ENCODE peak calls at places on chromosome 14, in eight cellular contexts. One of them, this sample, is unnamed. For H3K27me3 and H3K9me3, the result is how much of the 10 kb centered on the place peaks cover.

GRCh38 chr14:36773558-36773957 is 111.9 kb downstream of the PAX9 start:
- DNase-seq in lower lobe of right lung: no peak
- DNase-seq in pancreas: no peak
- DNase-seq in psoas muscle: no peak
- DNase-seq in tibial artery: no peak
- DNase-seq in thoracic aorta: no peak
- DNase-seq in Peyer's patch: no peak
- DNase-seq in neuronal stem cell: no peak
- DNase-seq in this sample: no peak

GRCh38 chr14:102592969-102593840 is 756 bp downstream of the RCOR1 start:
- DNase-seq in lower lobe of right lung: peak
- DNase-seq in pancreas: peak
- DNase-seq in psoas muscle: peak
- DNase-seq in tibial artery: peak
- DNase-seq in thoracic aorta: no peak
- DNase-seq in Peyer's patch: peak
- DNase-seq in neuronal stem cell: peak
- DNase-seq in this sample: peak

GRCh38 chr14:56120091-56120632 is 2.0 kb downstream of the PELI2 start:
- DNase-seq in lower lobe of right lung: no peak
- DNase-seq in pancreas: no peak
- DNase-seq in psoas muscle: no peak
- DNase-seq in tibial artery: peak
- DNase-seq in thoracic aorta: no peak
- DNase-seq in Peyer's patch: no peak
- DNase-seq in neuronal stem cell: no peak
- DNase-seq in this sample: no peak

GRCh38 chr14:100416081-100416480 is 92.9 kb downstream of the SLC25A47 start:
- DNase-seq in lower lobe of right lung: no peak
- DNase-seq in pancreas: no peak
- DNase-seq in psoas muscle: no peak
- DNase-seq in tibial artery: no peak
- DNase-seq in thoracic aorta: no peak
- DNase-seq in Peyer's patch: no peak
- DNase-seq in neuronal stem cell: no peak
- DNase-seq in this sample: no peak

GRCh38 chr14:66359500-66359899 is 126.7 kb upstream of the CCDC196 start:
- DNase-seq in lower lobe of right lung: no peak
- DNase-seq in pancreas: peak
- DNase-seq in psoas muscle: no peak
- DNase-seq in tibial artery: no peak
- DNase-seq in thoracic aorta: no peak
- DNase-seq in Peyer's patch: no peak
- DNase-seq in neuronal stem cell: peak
- DNase-seq in this sample: no peak

GRCh38 chr14:89371600-89371999 is 45.4 kb downstream of the FOXN3 start:
- DNase-seq in lower lobe of right lung: no peak
- DNase-seq in pancreas: no peak
- DNase-seq in psoas muscle: no peak
- DNase-seq in tibial artery: no peak
- DNase-seq in thoracic aorta: no peak
- DNase-seq in Peyer's patch: no peak
- DNase-seq in neuronal stem cell: no peak
- DNase-seq in this sample: no peak

GRCh38 chr14:103887557-103888115 is 40.3 kb upstream of the PPP1R13B start:
- DNase-seq in lower lobe of right lung: no peak
- DNase-seq in pancreas: no peak
- DNase-seq in psoas muscle: no peak
- DNase-seq in tibial artery: no peak
- DNase-seq in thoracic aorta: no peak
- DNase-seq in Peyer's patch: no peak
- DNase-seq in neuronal stem cell: no peak
- DNase-seq in this sample: no peak

GRCh38 chr14:47277703-47278102 is 397.7 kb downstream of the MDGA2 start:
- DNase-seq in lower lobe of right lung: no peak
- DNase-seq in pancreas: no peak
- DNase-seq in psoas muscle: no peak
- DNase-seq in tibial artery: no peak
- DNase-seq in thoracic aorta: no peak
- DNase-seq in Peyer's patch: no peak
- DNase-seq in neuronal stem cell: no peak
- DNase-seq in this sample: no peak

GRCh38 chr14:68760771-68761170 is 32.1 kb downstream of the ZFP36L1 start:
- DNase-seq in lower lobe of right lung: no peak
- DNase-seq in pancreas: no peak
- DNase-seq in psoas muscle: no peak
- DNase-seq in tibial artery: no peak
- DNase-seq in thoracic aorta: no peak
- DNase-seq in Peyer's patch: no peak
- DNase-seq in neuronal stem cell: no peak
- DNase-seq in this sample: no peak

GRCh38 chr14:69090187-69090789 is 62.6 kb downstream of the DCAF5 start:
- DNase-seq in lower lobe of right lung: no peak
- DNase-seq in pancreas: peak
- DNase-seq in psoas muscle: no peak
- DNase-seq in tibial artery: no peak
- DNase-seq in thoracic aorta: no peak
- DNase-seq in Peyer's patch: no peak
- DNase-seq in neuronal stem cell: no peak
- DNase-seq in this sample: no peak

GRCh38 chr14:21734457-21735074 is 60.9 kb upstream of the OR4E1 start:
- DNase-seq in lower lobe of right lung: no peak
- DNase-seq in pancreas: no peak
- DNase-seq in psoas muscle: no peak
- DNase-seq in tibial artery: no peak
- DNase-seq in thoracic aorta: no peak
- DNase-seq in Peyer's patch: no peak
- DNase-seq in neuronal stem cell: peak
- DNase-seq in this sample: no peak

GRCh38 chr14:100587763-100588411 is 670 bp upstream of the BEGAIN start:
- DNase-seq in lower lobe of right lung: peak
- DNase-seq in pancreas: no peak
- DNase-seq in psoas muscle: peak
- DNase-seq in tibial artery: no peak
- DNase-seq in thoracic aorta: no peak
- DNase-seq in Peyer's patch: no peak
- DNase-seq in neuronal stem cell: no peak
- DNase-seq in this sample: no peak

GRCh38 chr14:83863042-83863441 is 1666.9 kb upstream of the FLRT2 start:
- DNase-seq in lower lobe of right lung: no peak
- DNase-seq in pancreas: no peak
- DNase-seq in psoas muscle: no peak
- DNase-seq in tibial artery: no peak
- DNase-seq in thoracic aorta: no peak
- DNase-seq in Peyer's patch: no peak
- DNase-seq in neuronal stem cell: no peak
- DNase-seq in this sample: no peak

GRCh38 chr14:76917759-76918175 is 91.6 kb downstream of the LRRC74A start:
- DNase-seq in lower lobe of right lung: peak
- DNase-seq in pancreas: peak
- DNase-seq in psoas muscle: peak
- DNase-seq in tibial artery: peak
- DNase-seq in thoracic aorta: no peak
- DNase-seq in Peyer's patch: no peak
- DNase-seq in neuronal stem cell: no peak
- DNase-seq in this sample: peak

GRCh38 chr14:31269599-31270195 is 62.1 kb upstream of the HECTD1 start:
- DNase-seq in lower lobe of right lung: no peak
- DNase-seq in pancreas: no peak
- DNase-seq in psoas muscle: no peak
- DNase-seq in tibial artery: no peak
- DNase-seq in thoracic aorta: no peak
- DNase-seq in Peyer's patch: no peak
- DNase-seq in neuronal stem cell: no peak
- DNase-seq in this sample: no peak

GRCh38 chr14:75401356-75401755 is 26.5 kb upstream of the JDP2 start:
- DNase-seq in lower lobe of right lung: no peak
- DNase-seq in pancreas: no peak
- DNase-seq in psoas muscle: peak
- DNase-seq in tibial artery: peak
- DNase-seq in thoracic aorta: no peak
- DNase-seq in Peyer's patch: no peak
- DNase-seq in neuronal stem cell: peak
- DNase-seq in this sample: no peak

GRCh38 chr14:60116181-60116580 is 24.5 kb downstream of the PCNX4 start:
- DNase-seq in lower lobe of right lung: no peak
- DNase-seq in pancreas: no peak
- DNase-seq in psoas muscle: no peak
- DNase-seq in tibial artery: no peak
- DNase-seq in thoracic aorta: no peak
- DNase-seq in Peyer's patch: no peak
- DNase-seq in neuronal stem cell: no peak
- DNase-seq in this sample: no peak

GRCh38 chr14:50025776-50026175 is 90.6 kb downstream of the VCPKMT start:
- DNase-seq in lower lobe of right lung: no peak
- DNase-seq in pancreas: no peak
- DNase-seq in psoas muscle: no peak
- DNase-seq in tibial artery: no peak
- DNase-seq in thoracic aorta: no peak
- DNase-seq in Peyer's patch: no peak
- DNase-seq in neuronal stem cell: no peak
- DNase-seq in this sample: peak

GRCh38 chr14:51609987-51610283 is 41.8 kb upstream of the FRMD6 start:
- DNase-seq in lower lobe of right lung: no peak
- DNase-seq in pancreas: no peak
- DNase-seq in psoas muscle: no peak
- DNase-seq in tibial artery: no peak
- DNase-seq in thoracic aorta: no peak
- DNase-seq in Peyer's patch: no peak
- DNase-seq in neuronal stem cell: no peak
- DNase-seq in this sample: peak

GRCh38 chr14:100800041-100800440 is 25.9 kb upstream of the MEG3 start:
- DNase-seq in lower lobe of right lung: no peak
- DNase-seq in pancreas: no peak
- DNase-seq in psoas muscle: no peak
- DNase-seq in tibial artery: no peak
- DNase-seq in thoracic aorta: no peak
- DNase-seq in Peyer's patch: no peak
- DNase-seq in neuronal stem cell: no peak
- DNase-seq in this sample: no peak

GRCh38 chr14:61545716-61546455 is 149.4 kb upstream of the HIF1A start:
- DNase-seq in lower lobe of right lung: no peak
- DNase-seq in pancreas: no peak
- DNase-seq in psoas muscle: no peak
- DNase-seq in tibial artery: no peak
- DNase-seq in thoracic aorta: no peak
- DNase-seq in Peyer's patch: no peak
- DNase-seq in neuronal stem cell: no peak
- DNase-seq in this sample: no peak

GRCh38 chr14:64828096-64828495 is 51.6 kb downstream of the SPTB start:
- DNase-seq in lower lobe of right lung: no peak
- DNase-seq in pancreas: no peak
- DNase-seq in psoas muscle: no peak
- DNase-seq in tibial artery: no peak
- DNase-seq in thoracic aorta: no peak
- DNase-seq in Peyer's patch: no peak
- DNase-seq in neuronal stem cell: no peak
- DNase-seq in this sample: no peak

DNA sequence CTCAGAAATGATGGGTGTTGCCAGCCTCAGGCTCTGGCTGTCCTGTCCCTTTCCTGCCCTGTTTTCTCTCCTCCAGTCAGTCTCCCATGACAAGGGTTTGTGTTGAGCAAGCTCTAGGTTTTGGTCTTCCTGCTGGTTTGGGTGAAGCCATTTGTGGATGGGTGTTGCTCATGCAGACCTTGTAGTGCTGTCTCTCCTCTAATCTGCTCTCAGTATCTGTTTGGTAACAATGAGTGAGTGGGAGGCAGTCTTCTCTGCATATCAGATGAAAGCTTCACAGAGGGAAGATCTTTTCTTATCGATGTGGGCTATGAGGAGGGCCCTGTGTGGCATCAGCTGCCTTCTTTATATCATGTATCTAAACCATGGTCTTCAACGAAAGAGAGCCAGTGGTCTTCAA is 3.6 kb downstream of the CMA1 start:
- DNase-seq in lower lobe of right lung: no peak
- DNase-seq in pancreas: no peak
- DNase-seq in psoas muscle: no peak
- DNase-seq in tibial artery: no peak
- DNase-seq in thoracic aorta: no peak
- DNase-seq in Peyer's patch: no peak
- DNase-seq in neuronal stem cell: no peak
- DNase-seq in this sample: no peak
- H3K27me3 ChIP-seq in lower lobe of right lung: under half
- H3K27me3 ChIP-seq in pancreas: under half
- H3K27me3 ChIP-seq in psoas muscle: under half
- H3K27me3 ChIP-seq in tibial artery: under half
- H3K27me3 ChIP-seq in thoracic aorta: under half
- H3K27me3 ChIP-seq in Peyer's patch: under half
- H3K27me3 ChIP-seq in neuronal stem cell: under half
- H3K27me3 ChIP-seq in this sample: under half

GRCh38 chr14:29566194-29566593 is 361.5 kb downstream of the PRKD1 start:
- DNase-seq in lower lobe of right lung: no peak
- DNase-seq in pancreas: no peak
- DNase-seq in psoas muscle: no peak
- DNase-seq in tibial artery: no peak
- DNase-seq in thoracic aorta: no peak
- DNase-seq in Peyer's patch: no peak
- DNase-seq in neuronal stem cell: no peak
- DNase-seq in this sample: no peak
- H3K9me3 ChIP-seq in lower lobe of right lung: under half
- H3K9me3 ChIP-seq in pancreas: under half
- H3K9me3 ChIP-seq in psoas muscle: under half
- H3K9me3 ChIP-seq in tibial artery: under half
- H3K9me3 ChIP-seq in thoracic aorta: under half
- H3K9me3 ChIP-seq in Peyer's patch: under half
- H3K9me3 ChIP-seq in neuronal stem cell: under half
- H3K9me3 ChIP-seq in this sample: under half

GRCh38 chr14:90943367-90943766 is 117.1 kb downstream of the RPS6KA5 start:
- DNase-seq in lower lobe of right lung: no peak
- DNase-seq in pancreas: no peak
- DNase-seq in psoas muscle: no peak
- DNase-seq in tibial artery: no peak
- DNase-seq in thoracic aorta: no peak
- DNase-seq in Peyer's patch: no peak
- DNase-seq in neuronal stem cell: no peak
- DNase-seq in this sample: no peak
- H3K27me3 ChIP-seq in lower lobe of right lung: under half
- H3K27me3 ChIP-seq in pancreas: under half
- H3K27me3 ChIP-seq in psoas muscle: under half
- H3K27me3 ChIP-seq in tibial artery: under half
- H3K27me3 ChIP-seq in thoracic aorta: under half
- H3K27me3 ChIP-seq in Peyer's patch: under half
- H3K27me3 ChIP-seq in neuronal stem cell: under half
- H3K27me3 ChIP-seq in this sample: under half

GRCh38 chr14:92241966-92242365 is 81.0 kb upstream of the SLC24A4 start:
- DNase-seq in lower lobe of right lung: no peak
- DNase-seq in pancreas: no peak
- DNase-seq in psoas muscle: no peak
- DNase-seq in tibial artery: no peak
- DNase-seq in thoracic aorta: no peak
- DNase-seq in Peyer's patch: no peak
- DNase-seq in neuronal stem cell: no peak
- DNase-seq in this sample: no peak
- H3K9me3 ChIP-seq in lower lobe of right lung: under half
- H3K9me3 ChIP-seq in pancreas: under half
- H3K9me3 ChIP-seq in psoas muscle: under half
- H3K9me3 ChIP-seq in tibial artery: under half
- H3K9me3 ChIP-seq in thoracic aorta: under half
- H3K9me3 ChIP-seq in Peyer's patch: under half
- H3K9me3 ChIP-seq in neuronal stem cell: under half
- H3K9me3 ChIP-seq in this sample: under half